ENCODE peak calls at places on chromosome 13, in four cellular contexts. Z, Q, J and M are unnamed samples.
A peak's percentile ranks its signal among the peaks of the same experiment; 100 is the strongest.

GRCh38 chr13:28097503-28097902 is 2.9 kb downstream of the FLT3 start:
- DNase-seq in Z (no peak), Q (no peak), J (no peak), M (no peak)

GRCh38 chr13:89375839-89376238 is 1704.7 kb downstream of the SLITRK5 start:
- DNase-seq in Z (no peak), Q (no peak), J (no peak), M (no peak)

GRCh38 chr13:52991344-52992020 is 37.1 kb upstream of the OLFM4 start:
- DNase-seq in Z (no peak), Q (no peak), J (no peak), M (no peak)

GRCh38 chr13:20998649-20999415 is 62.6 kb downstream of the LATS2 start:
- DNase-seq in Z (no peak), Q (no peak), J (no peak), M (no peak)

GRCh38 chr13:73578251-73578875 is 519.6 kb downstream of the KLF5 start:
- DNase-seq in Z (no peak), Q (no peak), J (no peak), M (no peak)

GRCh38 chr13:110546933-110547332 is 14.6 kb downstream of the RAB20 start:
- DNase-seq in Z (peak; percentile 75), Q (no peak), J (peak; percentile 18), M (peak; percentile 80)

GRCh38 chr13:50406831-50407230 is 391.6 kb downstream of the KCNRG start:
- DNase-seq in Z (no peak), Q (no peak), J (no peak), M (no peak)

GRCh38 chr13:100089633-100090032 is 740 bp downstream of the PCCA start:
- DNase-seq in Z (no peak), Q (no peak), J (peak; percentile 10), M (no peak)

GRCh38 chr13:36778083-36778671 is 40.8 kb upstream of the RFXAP start:
- DNase-seq in Z (no peak), Q (peak; percentile 20), J (no peak), M (peak; percentile 21)

DNA sequence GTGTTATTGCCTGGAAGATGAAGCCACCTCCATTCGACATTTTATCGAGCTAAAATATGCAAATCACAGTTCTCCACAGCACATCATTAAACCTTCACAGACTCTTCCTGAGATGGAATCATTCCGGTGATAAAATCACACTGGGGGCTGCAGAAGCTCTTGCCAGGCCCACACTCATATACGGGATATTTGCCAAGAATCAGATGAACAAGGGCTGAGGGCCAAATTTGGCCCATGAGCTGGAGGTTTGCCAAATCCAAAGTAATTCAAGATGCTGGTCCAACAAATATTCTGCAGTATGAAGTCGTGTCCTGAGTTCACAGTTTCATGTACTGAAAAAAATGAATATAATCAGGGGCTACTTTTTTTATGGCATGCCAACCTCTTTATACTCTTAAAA is 16.6 kb upstream of the RXFP2 start:
- DNase-seq in Z (no peak), Q (no peak), J (no peak), M (no peak)
- TF ChIP-seq CHD4 in Z (no peak), Q (no peak), J (no peak), M (no peak)

GRCh38 chr13:103066079-103066880 is at the start of gene SLC10A2:
- DNase-seq in Z (no peak), Q (no peak), J (no peak), M (no peak)
- TF ChIP-seq CHD4 in Z (no peak), Q (no peak), J (no peak), M (no peak)

GRCh38 chr13:30479154-30479553 is 13.4 kb upstream of the HMGB1 start:
- DNase-seq in Z (no peak), Q (no peak), J (no peak), M (no peak)

GRCh38 chr13:30479590-30480219 is 14.0 kb upstream of the HMGB1 start:
- DNase-seq in Z (no peak), Q (no peak), J (no peak), M (no peak)

GRCh38 chr13:30477346-30478235 is 11.9 kb upstream of the HMGB1 start:
- DNase-seq in Z (no peak), Q (no peak), J (no peak), M (no peak)

GRCh38 chr13:30481241-30481760 is 15.6 kb upstream of the HMGB1 start:
- DNase-seq in Z (no peak), Q (no peak), J (no peak), M (no peak)

DNA sequence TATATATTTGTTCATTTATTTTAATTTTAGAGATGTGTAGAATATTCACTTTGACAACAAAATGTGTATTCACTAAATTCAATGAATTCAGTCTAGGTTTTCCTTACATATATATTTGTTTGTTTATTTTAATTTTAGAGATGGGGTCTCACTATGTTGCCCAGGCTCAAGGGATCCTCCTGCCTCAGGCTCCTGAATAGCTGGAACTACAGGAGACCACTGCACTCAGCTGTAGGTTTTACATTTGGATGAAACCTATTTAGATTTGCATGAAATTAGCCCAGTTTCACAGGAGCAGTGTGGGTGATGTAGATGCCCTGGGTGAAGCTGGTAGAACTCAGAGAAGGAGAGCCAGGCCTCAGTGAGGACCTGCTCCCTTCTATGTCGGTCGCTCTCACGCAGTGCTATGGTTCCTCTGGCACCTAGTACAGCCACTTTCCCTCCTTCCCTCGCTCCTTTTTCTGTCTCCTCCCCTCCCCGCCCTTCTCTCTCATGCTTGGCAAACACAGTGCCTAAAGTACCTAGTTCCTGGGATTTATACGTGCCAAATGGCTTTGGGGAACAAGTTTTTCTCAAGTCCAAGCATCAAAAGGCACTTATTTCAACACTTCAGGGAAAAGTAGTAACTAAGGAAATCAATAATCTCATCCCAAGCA is 14.7 kb upstream of the HMGB1 start:
- DNase-seq in Z (no peak), Q (no peak), J (no peak), M (no peak)
- TF ChIP-seq CHD4 in Z (no peak), Q (no peak), J (no peak), M (no peak)

DNA sequence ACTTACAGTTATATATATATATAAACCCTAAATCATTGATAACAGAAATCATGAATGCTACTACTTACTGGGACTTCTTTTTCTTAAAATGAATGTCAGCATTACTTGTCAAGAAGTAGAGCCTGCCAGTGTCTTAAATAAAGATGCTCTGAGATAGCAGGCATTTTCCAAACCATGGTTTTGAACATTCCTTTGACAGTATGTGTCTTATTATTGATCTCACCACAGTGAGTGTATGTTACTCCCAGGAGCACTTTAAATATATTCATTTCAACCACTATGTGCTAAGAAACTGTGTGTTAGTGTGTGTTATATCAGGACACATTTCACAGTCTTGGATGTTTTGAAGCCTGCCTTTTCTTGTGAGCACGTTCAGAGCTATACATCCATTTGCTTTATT is 28.2 kb downstream of the TNFRSF19 start:
- DNase-seq in Z (no peak), Q (no peak), J (no peak), M (no peak)
- TF ChIP-seq CHD4 in Z (no peak), Q (no peak), J (no peak), M (no peak)

DNA sequence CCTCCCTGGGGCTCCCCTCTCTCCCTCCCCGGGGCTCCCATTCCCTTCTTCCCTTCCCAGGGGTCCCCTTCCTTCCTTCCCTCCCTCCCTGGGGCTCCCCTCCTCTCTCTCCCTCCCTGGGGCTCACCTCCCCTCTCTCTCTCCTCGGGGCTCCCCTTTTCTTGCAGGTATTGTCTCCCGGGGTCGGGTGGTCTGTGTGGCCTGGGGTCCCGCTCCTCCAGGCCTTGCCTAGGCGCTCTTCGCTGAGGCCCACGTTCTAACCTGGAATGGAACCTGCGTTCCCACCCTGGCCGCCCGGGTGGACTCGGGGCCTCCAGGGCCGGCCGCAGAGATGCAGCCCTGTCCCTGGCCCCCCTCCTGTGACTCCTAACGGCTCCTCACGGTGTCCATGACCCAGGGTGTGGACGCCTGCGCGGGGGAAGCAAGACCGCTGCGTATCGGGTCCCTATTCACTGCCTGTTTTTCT is 940 bp upstream of the DCUN1D2 start:
- DNase-seq in Z (peak; percentile 46), Q (no peak), J (peak; percentile 68), M (no peak)
- TF ChIP-seq CHD4 in Z (no peak), Q (no peak), J (no peak), M (no peak)

GRCh38 chr13:51978836-51979556 is 32.3 kb downstream of the ATP7B start:
- DNase-seq in Z (no peak), Q (no peak), J (peak; percentile 80), M (peak; percentile 90)
- TF ChIP-seq CHD4 in Z (no peak), Q (no peak), J (no peak), M (no peak)

DNA sequence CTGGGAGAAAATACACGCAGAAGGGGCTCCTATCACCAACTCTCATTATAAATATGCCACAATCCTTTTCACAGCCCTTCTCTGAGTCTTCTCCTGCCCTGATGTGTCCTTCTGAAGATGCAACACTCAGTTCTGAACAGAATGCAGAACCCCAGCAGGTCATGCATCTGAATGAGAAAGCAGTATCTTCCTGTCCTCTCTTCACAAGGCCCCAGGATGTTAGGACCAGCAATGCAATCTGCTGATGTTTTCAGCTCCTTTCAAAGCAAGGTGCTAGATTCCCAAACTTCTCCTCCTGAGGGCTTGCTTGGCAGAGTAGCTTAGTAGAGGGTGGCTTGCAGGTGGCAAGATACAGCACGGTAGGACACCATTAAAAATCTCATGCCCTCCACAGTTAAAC is 22.3 kb upstream of the DOCK9 start:
- DNase-seq in Z (no peak), Q (no peak), J (no peak), M (no peak)
- TF ChIP-seq CHD4 in Z (no peak), Q (no peak), J (no peak), M (no peak)